ENCODE peak calls at places on chromosomes 12 and 14, in nine cellular contexts. One of them, this sample, is unnamed.

GRCh38 chr12:52235822-52236291 is 2.8 kb downstream of the KRT7 start:
- DNase-seq in HFFc6: no peak
- DNase-seq in BE2C: no peak
- DNase-seq in AG09309: no peak
- DNase-seq in tibial artery: peak; percentile 28
- DNase-seq in GM19239: no peak
- DNase-seq in left kidney: no peak
- DNase-seq in heart right ventricle: no peak
- DNase-seq in glutamatergic neuron: no peak
- DNase-seq in this sample: no peak

GRCh38 chr12:121248611-121249010 is 38.7 kb downstream of the P2RX4 start:
- DNase-seq in HFFc6: no peak
- DNase-seq in BE2C: no peak
- DNase-seq in AG09309: no peak
- DNase-seq in tibial artery: no peak
- DNase-seq in GM19239: peak; percentile 75
- DNase-seq in left kidney: peak; percentile 86
- DNase-seq in heart right ventricle: no peak
- DNase-seq in glutamatergic neuron: no peak
- DNase-seq in this sample: no peak

GRCh38 chr14:31934767-31935266 is 142.3 kb upstream of the ARHGAP5 start:
- DNase-seq in HFFc6: peak; percentile 15
- DNase-seq in BE2C: peak; percentile 63
- DNase-seq in AG09309: no peak
- DNase-seq in tibial artery: no peak
- DNase-seq in GM19239: no peak
- DNase-seq in left kidney: peak; percentile 85
- DNase-seq in heart right ventricle: peak; percentile 67
- DNase-seq in glutamatergic neuron: peak; percentile 55
- DNase-seq in this sample: peak; percentile 45

GRCh38 chr14:63510538-63510937 is 32.6 kb downstream of the PPP2R5E start:
- DNase-seq in HFFc6: no peak
- DNase-seq in BE2C: no peak
- DNase-seq in AG09309: no peak
- DNase-seq in tibial artery: no peak
- DNase-seq in GM19239: peak; percentile 40
- DNase-seq in left kidney: no peak
- DNase-seq in heart right ventricle: no peak
- DNase-seq in glutamatergic neuron: no peak
- DNase-seq in this sample: no peak

GRCh38 chr12:47111392-47111778 is 31.6 kb upstream of the AMIGO2 start:
- DNase-seq in HFFc6: no peak
- DNase-seq in BE2C: no peak
- DNase-seq in AG09309: no peak
- DNase-seq in tibial artery: no peak
- DNase-seq in GM19239: no peak
- DNase-seq in left kidney: no peak
- DNase-seq in heart right ventricle: no peak
- DNase-seq in glutamatergic neuron: no peak
- DNase-seq in this sample: no peak

GRCh38 chr12:39145175-39145999 is 240.0 kb upstream of the CPNE8 start:
- DNase-seq in HFFc6: no peak
- DNase-seq in BE2C: no peak
- DNase-seq in AG09309: no peak
- DNase-seq in tibial artery: no peak
- DNase-seq in GM19239: peak; percentile 20
- DNase-seq in left kidney: peak; percentile 78
- DNase-seq in heart right ventricle: peak; percentile 21
- DNase-seq in glutamatergic neuron: peak; percentile 83
- DNase-seq in this sample: no peak

GRCh38 chr14:77342726-77343397 is 22.0 kb downstream of the GSTZ1 start:
- DNase-seq in HFFc6: no peak
- DNase-seq in BE2C: no peak
- DNase-seq in AG09309: no peak
- DNase-seq in tibial artery: no peak
- DNase-seq in GM19239: no peak
- DNase-seq in left kidney: no peak
- DNase-seq in heart right ventricle: no peak
- DNase-seq in glutamatergic neuron: no peak
- DNase-seq in this sample: peak; percentile 13

GRCh38 chr14:105912641-105913180 is 386.3 kb downstream of the TMEM121 start:
- DNase-seq in HFFc6: no peak
- DNase-seq in BE2C: no peak
- DNase-seq in AG09309: no peak
- DNase-seq in tibial artery: no peak
- DNase-seq in GM19239: no peak
- DNase-seq in left kidney: no peak
- DNase-seq in heart right ventricle: no peak
- DNase-seq in glutamatergic neuron: no peak
- DNase-seq in this sample: no peak

GRCh38 chr12:15664491-15664890 is 124.7 kb downstream of the EPS8 start:
- DNase-seq in HFFc6: peak; percentile 59
- DNase-seq in BE2C: no peak
- DNase-seq in AG09309: no peak
- DNase-seq in tibial artery: no peak
- DNase-seq in GM19239: no peak
- DNase-seq in left kidney: no peak
- DNase-seq in heart right ventricle: no peak
- DNase-seq in glutamatergic neuron: no peak
- DNase-seq in this sample: peak; percentile 72

GRCh38 chr12:25725874-25726273 is 172.8 kb upstream of the LMNTD1 start:
- DNase-seq in HFFc6: no peak
- DNase-seq in BE2C: no peak
- DNase-seq in AG09309: peak; percentile 47
- DNase-seq in tibial artery: no peak
- DNase-seq in GM19239: no peak
- DNase-seq in left kidney: no peak
- DNase-seq in heart right ventricle: no peak
- DNase-seq in glutamatergic neuron: no peak
- DNase-seq in this sample: no peak

GRCh38 chr14:80427101-80427500 is 215.8 kb upstream of the DIO2 start:
- DNase-seq in HFFc6: no peak
- DNase-seq in BE2C: no peak
- DNase-seq in AG09309: no peak
- DNase-seq in tibial artery: no peak
- DNase-seq in GM19239: no peak
- DNase-seq in left kidney: no peak
- DNase-seq in heart right ventricle: no peak
- DNase-seq in glutamatergic neuron: no peak
- DNase-seq in this sample: peak; percentile 48

GRCh38 chr12:22100952-22101748 is 55.1 kb downstream of the CMAS start:
- DNase-seq in HFFc6: peak; percentile 3
- DNase-seq in BE2C: peak; percentile 49
- DNase-seq in AG09309: peak; percentile 31
- DNase-seq in tibial artery: no peak
- DNase-seq in GM19239: no peak
- DNase-seq in left kidney: peak; percentile 57
- DNase-seq in heart right ventricle: peak; percentile 54
- DNase-seq in glutamatergic neuron: peak; percentile 33
- DNase-seq in this sample: peak; percentile 46

GRCh38 chr12:7395950-7396349 is 48.0 kb downstream of the CD163L1 start:
- DNase-seq in HFFc6: peak; percentile 36
- DNase-seq in BE2C: no peak
- DNase-seq in AG09309: no peak
- DNase-seq in tibial artery: no peak
- DNase-seq in GM19239: no peak
- DNase-seq in left kidney: no peak
- DNase-seq in heart right ventricle: no peak
- DNase-seq in glutamatergic neuron: no peak
- DNase-seq in this sample: peak; percentile 7

GRCh38 chr14:70789361-70789760 is 20.0 kb downstream of the MAP3K9 start:
- DNase-seq in HFFc6: peak; percentile 39
- DNase-seq in BE2C: no peak
- DNase-seq in AG09309: peak; percentile 8
- DNase-seq in tibial artery: no peak
- DNase-seq in GM19239: no peak
- DNase-seq in left kidney: peak; percentile 24
- DNase-seq in heart right ventricle: no peak
- DNase-seq in glutamatergic neuron: no peak
- DNase-seq in this sample: peak; percentile 65

GRCh38 chr14:104894331-104895206 is 29.5 kb downstream of the CEP170B start:
- DNase-seq in HFFc6: no peak
- DNase-seq in BE2C: no peak
- DNase-seq in AG09309: no peak
- DNase-seq in tibial artery: peak; percentile 60
- DNase-seq in GM19239: no peak
- DNase-seq in left kidney: no peak
- DNase-seq in heart right ventricle: peak; percentile 32
- DNase-seq in glutamatergic neuron: no peak
- DNase-seq in this sample: peak; percentile 0

This sample was measured in NCI-H226.